ENCODE peak calls at places on chromosomes 4 and X, in eight cellular contexts. One of them, this sample, is unnamed.
A peak's percentile ranks its signal among the peaks of the same experiment; 100 is the strongest.

GRCh38 chr4:184815046-184815877 is 10.5 kb downstream of the ACSL1 start:
- DNase-seq in pancreas: peak; percentile 85
- DNase-seq in mucosa of descending colon: peak; percentile 87
- DNase-seq in OCI-LY7: peak; percentile 76
- DNase-seq in ascending aorta: no peak
- DNase-seq in suprapubic skin: peak; percentile 80
- DNase-seq in GM12865: peak; percentile 91
- DNase-seq in astrocyte: peak; percentile 76
- DNase-seq in this sample: peak; percentile 94

GRCh38 chr4:7417639-7418038 is 17.1 kb downstream of the PSAPL1 start:
- DNase-seq in pancreas: no peak
- DNase-seq in mucosa of descending colon: no peak
- DNase-seq in OCI-LY7: no peak
- DNase-seq in ascending aorta: peak; percentile 5
- DNase-seq in suprapubic skin: peak; percentile 21
- DNase-seq in GM12865: no peak
- DNase-seq in astrocyte: no peak
- DNase-seq in this sample: no peak

GRCh38 chrX:17377047-17377692 is 2.2 kb downstream of the NHS start:
- DNase-seq in pancreas: no peak
- DNase-seq in mucosa of descending colon: peak; percentile 21
- DNase-seq in OCI-LY7: no peak
- DNase-seq in ascending aorta: no peak
- DNase-seq in suprapubic skin: no peak
- DNase-seq in GM12865: no peak
- DNase-seq in astrocyte: peak; percentile 58
- DNase-seq in this sample: peak; percentile 19

GRCh38 chr4:56909083-56909981 is 1.6 kb downstream of the REST start:
- DNase-seq in pancreas: no peak
- DNase-seq in mucosa of descending colon: peak; percentile 57
- DNase-seq in OCI-LY7: peak; percentile 83
- DNase-seq in ascending aorta: no peak
- DNase-seq in suprapubic skin: peak; percentile 73
- DNase-seq in GM12865: peak; percentile 78
- DNase-seq in astrocyte: peak; percentile 48
- DNase-seq in this sample: peak; percentile 91

GRCh38 chr4:8662776-8663175 is 70.2 kb downstream of the CPZ start:
- DNase-seq in pancreas: no peak
- DNase-seq in mucosa of descending colon: no peak
- DNase-seq in OCI-LY7: no peak
- DNase-seq in ascending aorta: no peak
- DNase-seq in suprapubic skin: no peak
- DNase-seq in GM12865: no peak
- DNase-seq in astrocyte: no peak
- DNase-seq in this sample: no peak

GRCh38 chr4:54568184-54568583 is 89.6 kb upstream of the KIT start:
- DNase-seq in pancreas: no peak
- DNase-seq in mucosa of descending colon: no peak
- DNase-seq in OCI-LY7: no peak
- DNase-seq in ascending aorta: no peak
- DNase-seq in suprapubic skin: no peak
- DNase-seq in GM12865: no peak
- DNase-seq in astrocyte: peak; percentile 77
- DNase-seq in this sample: no peak

GRCh38 chr4:99301376-99302164 is 10.8 kb upstream of the ADH1A start:
- DNase-seq in pancreas: no peak
- DNase-seq in mucosa of descending colon: no peak
- DNase-seq in OCI-LY7: no peak
- DNase-seq in ascending aorta: no peak
- DNase-seq in suprapubic skin: no peak
- DNase-seq in GM12865: no peak
- DNase-seq in astrocyte: no peak
- DNase-seq in this sample: no peak

GRCh38 chr4:189436207-189436606 is 504.5 kb upstream of the FRG1 start:
- DNase-seq in pancreas: no peak
- DNase-seq in mucosa of descending colon: no peak
- DNase-seq in OCI-LY7: no peak
- DNase-seq in ascending aorta: no peak
- DNase-seq in suprapubic skin: no peak
- DNase-seq in GM12865: no peak
- DNase-seq in astrocyte: no peak
- DNase-seq in this sample: no peak

GRCh38 chr4:38050560-38051350 is 90.6 kb downstream of the PTTG2 start:
- DNase-seq in pancreas: no peak
- DNase-seq in mucosa of descending colon: no peak
- DNase-seq in OCI-LY7: no peak
- DNase-seq in ascending aorta: no peak
- DNase-seq in suprapubic skin: no peak
- DNase-seq in GM12865: no peak
- DNase-seq in astrocyte: peak; percentile 22
- DNase-seq in this sample: no peak

GRCh38 chrX:31337332-31337731 is 265.5 kb upstream of the FTHL17 start:
- DNase-seq in pancreas: no peak
- DNase-seq in mucosa of descending colon: no peak
- DNase-seq in OCI-LY7: no peak
- DNase-seq in ascending aorta: no peak
- DNase-seq in suprapubic skin: no peak
- DNase-seq in GM12865: no peak
- DNase-seq in astrocyte: no peak
- DNase-seq in this sample: no peak

GRCh38 chrX:22378296-22378695 is 105.6 kb downstream of the CBLL2 start:
- DNase-seq in pancreas: no peak
- DNase-seq in mucosa of descending colon: no peak
- DNase-seq in OCI-LY7: no peak
- DNase-seq in ascending aorta: no peak
- DNase-seq in suprapubic skin: no peak
- DNase-seq in GM12865: no peak
- DNase-seq in astrocyte: no peak
- DNase-seq in this sample: no peak

GRCh38 chr4:55742655-55743191 is 76.9 kb upstream of the EXOC1L start:
- DNase-seq in pancreas: no peak
- DNase-seq in mucosa of descending colon: no peak
- DNase-seq in OCI-LY7: no peak
- DNase-seq in ascending aorta: no peak
- DNase-seq in suprapubic skin: no peak
- DNase-seq in GM12865: no peak
- DNase-seq in astrocyte: peak; percentile 54
- DNase-seq in this sample: no peak

GRCh38 chr4:180808862-180809261 is 1434.3 kb upstream of the TENM3 start:
- DNase-seq in pancreas: no peak
- DNase-seq in mucosa of descending colon: no peak
- DNase-seq in OCI-LY7: no peak
- DNase-seq in ascending aorta: no peak
- DNase-seq in suprapubic skin: no peak
- DNase-seq in GM12865: no peak
- DNase-seq in astrocyte: peak; percentile 34
- DNase-seq in this sample: no peak

GRCh38 chr4:5919044-5919443 is 26.2 kb upstream of the CRMP1 start:
- DNase-seq in pancreas: no peak
- DNase-seq in mucosa of descending colon: no peak
- DNase-seq in OCI-LY7: no peak
- DNase-seq in ascending aorta: no peak
- DNase-seq in suprapubic skin: no peak
- DNase-seq in GM12865: no peak
- DNase-seq in astrocyte: no peak
- DNase-seq in this sample: no peak
- H3K4me3 ChIP-seq in pancreas: no peak overlapping the region
- H3K4me3 ChIP-seq in mucosa of descending colon: no peak overlapping the region
- H3K4me3 ChIP-seq in OCI-LY7: no peak overlapping the region
- H3K4me3 ChIP-seq in ascending aorta: no peak overlapping the region
- H3K4me3 ChIP-seq in suprapubic skin: no peak overlapping the region
- H3K4me3 ChIP-seq in GM12865: no peak overlapping the region
- H3K4me3 ChIP-seq in astrocyte: no peak overlapping the region
- H3K4me3 ChIP-seq in this sample: no peak overlapping the region

GRCh38 chrX:104641176-104641575 is 75.2 kb downstream of the IL1RAPL2 start:
- DNase-seq in pancreas: no peak
- DNase-seq in mucosa of descending colon: no peak
- DNase-seq in OCI-LY7: peak; percentile 0
- DNase-seq in ascending aorta: no peak
- DNase-seq in suprapubic skin: no peak
- DNase-seq in GM12865: peak; percentile 1
- DNase-seq in astrocyte: no peak
- DNase-seq in this sample: no peak
- TF ChIP-seq CTCF in pancreas: no peak
- TF ChIP-seq CTCF in mucosa of descending colon: no peak
- TF ChIP-seq CTCF in OCI-LY7: peak; percentile 38
- TF ChIP-seq CTCF in ascending aorta: no peak
- TF ChIP-seq CTCF in suprapubic skin: no peak
- TF ChIP-seq CTCF in GM12865: peak; percentile 20
- TF ChIP-seq CTCF in astrocyte: no peak
- TF ChIP-seq CTCF in this sample: no peak

GRCh38 chrX:45768666-45769065 is 568.0 kb upstream of the DIPK2B start:
- DNase-seq in pancreas: no peak
- DNase-seq in mucosa of descending colon: no peak
- DNase-seq in OCI-LY7: no peak
- DNase-seq in ascending aorta: no peak
- DNase-seq in suprapubic skin: no peak
- DNase-seq in GM12865: no peak
- DNase-seq in astrocyte: no peak
- DNase-seq in this sample: no peak

GRCh38 chrX:45771114-45771513 is 570.4 kb upstream of the DIPK2B start:
- DNase-seq in pancreas: no peak
- DNase-seq in mucosa of descending colon: peak; percentile 60
- DNase-seq in OCI-LY7: no peak
- DNase-seq in ascending aorta: no peak
- DNase-seq in suprapubic skin: no peak
- DNase-seq in GM12865: no peak
- DNase-seq in astrocyte: peak; percentile 93
- DNase-seq in this sample: no peak

GRCh38 chrX:45769919-45770582 is 569.4 kb upstream of the DIPK2B start:
- DNase-seq in pancreas: peak; percentile 49
- DNase-seq in mucosa of descending colon: peak; percentile 74
- DNase-seq in OCI-LY7: no peak
- DNase-seq in ascending aorta: peak; percentile 55
- DNase-seq in suprapubic skin: peak; percentile 83
- DNase-seq in GM12865: peak; percentile 72
- DNase-seq in astrocyte: peak; percentile 93
- DNase-seq in this sample: peak; percentile 93

GRCh38 chrX:45774961-45775360 is 574.3 kb upstream of the DIPK2B start:
- DNase-seq in pancreas: no peak
- DNase-seq in mucosa of descending colon: no peak
- DNase-seq in OCI-LY7: no peak
- DNase-seq in ascending aorta: no peak
- DNase-seq in suprapubic skin: no peak
- DNase-seq in GM12865: no peak
- DNase-seq in astrocyte: peak; percentile 85
- DNase-seq in this sample: no peak

GRCh38 chrX:45771560-45772340 is 571.1 kb upstream of the DIPK2B start:
- DNase-seq in pancreas: no peak
- DNase-seq in mucosa of descending colon: peak; percentile 64
- DNase-seq in OCI-LY7: no peak
- DNase-seq in ascending aorta: no peak
- DNase-seq in suprapubic skin: no peak
- DNase-seq in GM12865: peak; percentile 70
- DNase-seq in astrocyte: peak; percentile 64
- DNase-seq in this sample: no peak
- H3K4me3 ChIP-seq in pancreas: no peak overlapping the region
- H3K4me3 ChIP-seq in mucosa of descending colon: no peak overlapping the region
- H3K4me3 ChIP-seq in OCI-LY7: no peak overlapping the region
- H3K4me3 ChIP-seq in ascending aorta: peak overlapping the region; percentile 4
- H3K4me3 ChIP-seq in suprapubic skin: peak overlapping the region; percentile 49
- H3K4me3 ChIP-seq in GM12865: peak overlapping the region; percentile 13
- H3K4me3 ChIP-seq in astrocyte: peak overlapping the region; percentile 93
- H3K4me3 ChIP-seq in this sample: no peak overlapping the region

GRCh38 chrX:80578518-80579105 is 158.4 kb downstream of the TENT5D start:
- DNase-seq in pancreas: no peak
- DNase-seq in mucosa of descending colon: no peak
- DNase-seq in OCI-LY7: peak; percentile 5
- DNase-seq in ascending aorta: no peak
- DNase-seq in suprapubic skin: no peak
- DNase-seq in GM12865: peak; percentile 17
- DNase-seq in astrocyte: no peak
- DNase-seq in this sample: no peak
- TF ChIP-seq CTCF in pancreas: peak; percentile 43
- TF ChIP-seq CTCF in mucosa of descending colon: no peak
- TF ChIP-seq CTCF in OCI-LY7: peak; percentile 73
- TF ChIP-seq CTCF in ascending aorta: peak; percentile 48
- TF ChIP-seq CTCF in suprapubic skin: no peak
- TF ChIP-seq CTCF in GM12865: peak; percentile 31
- TF ChIP-seq CTCF in astrocyte: peak; percentile 30
- TF ChIP-seq CTCF in this sample: no peak

DNA sequence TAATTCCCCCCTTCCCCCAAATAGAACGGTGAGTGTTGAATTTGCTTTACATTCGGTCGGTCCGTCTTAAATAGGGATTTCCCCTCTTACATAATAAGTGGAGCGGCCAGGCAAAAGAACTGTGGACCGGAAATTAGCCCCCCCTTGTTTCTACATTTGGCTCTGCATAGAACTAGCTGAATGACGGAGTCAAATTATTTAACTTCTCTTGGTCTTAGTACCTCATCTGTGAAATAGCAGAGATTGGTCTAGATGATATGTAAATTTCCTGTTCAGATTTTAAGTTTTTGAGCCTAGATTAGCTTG is 1.3 kb downstream of the SPATA18 start:
- DNase-seq in pancreas: no peak
- DNase-seq in mucosa of descending colon: no peak
- DNase-seq in OCI-LY7: no peak
- DNase-seq in ascending aorta: no peak
- DNase-seq in suprapubic skin: no peak
- DNase-seq in GM12865: peak; percentile 53
- DNase-seq in astrocyte: peak; percentile 49
- DNase-seq in this sample: no peak
- H3K4me3 ChIP-seq in pancreas: no peak overlapping the region
- H3K4me3 ChIP-seq in mucosa of descending colon: no peak overlapping the region
- H3K4me3 ChIP-seq in OCI-LY7: no peak overlapping the region
- H3K4me3 ChIP-seq in ascending aorta: peak overlapping the region; percentile 65
- H3K4me3 ChIP-seq in suprapubic skin: peak overlapping the region; percentile 55
- H3K4me3 ChIP-seq in GM12865: peak overlapping the region; percentile 62
- H3K4me3 ChIP-seq in astrocyte: peak overlapping the region; percentile 82
- H3K4me3 ChIP-seq in this sample: no peak overlapping the region

This sample was measured in lower leg skin.